ENCODE peak calls at places on chromosome 15, in seven cellular contexts. W is endothelial cell; D is brain microvascular endothelial cell; S is ACHN; J is upper lobe of right lung; O is GM03348; M is stimulated activated CD8-positive, alpha-beta memory T cell treated with anti-CD3 and anti-CD28 coated beads, Interleukin-7, amount 100 ng/mL, for 24 hours. E is an unnamed sample.

GRCh38 chr15:66565731-66566130 is at the start of gene LCTL:
- DNase-seq in W (no peak), D (peak; percentile 69), S (peak; percentile 14), J (peak; percentile 37), O (peak; percentile 54), M (no peak), E (peak; percentile 20)

GRCh38 chr15:65044724-65045481 is at the start of gene SLC51B:
- DNase-seq in W (no peak), D (no peak), S (no peak), J (peak; percentile 78), O (no peak), M (no peak), E (peak; percentile 58)

GRCh38 chr15:40460404-40460803 is 10.4 kb upstream of the CHST14 start:
- DNase-seq in W (no peak), D (no peak), S (no peak), J (peak; percentile 30), O (no peak), M (no peak), E (no peak)

GRCh38 chr15:59689626-59690236 is 611 bp upstream of the BNIP2 start:
- DNase-seq in W (peak; percentile 60), D (peak; percentile 77), S (peak; percentile 78), J (peak; percentile 95), O (no peak), M (peak; percentile 27), E (peak; percentile 74)

GRCh38 chr15:58576657-58577056 is 144.9 kb downstream of the LIPC start:
- DNase-seq in W (no peak), D (no peak), S (no peak), J (no peak), O (no peak), M (no peak), E (no peak)

GRCh38 chr15:47196057-47196456 is 521.2 kb upstream of the SEMA6D start:
- DNase-seq in W (peak; percentile 82), D (peak; percentile 82), S (peak; percentile 71), J (peak; percentile 85), O (peak; percentile 82), M (peak; percentile 3), E (peak; percentile 72)

GRCh38 chr15:55694652-55695150 is 48.3 kb downstream of the PRTG start:
- DNase-seq in W (no peak), D (no peak), S (no peak), J (no peak), O (no peak), M (no peak), E (no peak)

GRCh38 chr15:66862111-66862815 is 160.2 kb downstream of the SMAD6 start:
- DNase-seq in W (no peak), D (no peak), S (peak; percentile 17), J (no peak), O (peak; percentile 33), M (no peak), E (no peak)

GRCh38 chr15:85354432-85354831 is 26.0 kb upstream of the AKAP13 start:
- DNase-seq in W (no peak), D (peak; percentile 31), S (peak; percentile 61), J (no peak), O (peak; percentile 53), M (no peak), E (no peak)

GRCh38 chr15:69074011-69074842 is 59.7 kb downstream of the NOX5 start:
- DNase-seq in W (peak; percentile 55), D (peak; percentile 39), S (peak; percentile 62), J (peak; percentile 80), O (peak; percentile 75), M (no peak), E (peak; percentile 91)

GRCh38 chr15:68589783-68590710 is 11.3 kb downstream of the CORO2B start:
- DNase-seq in W (no peak), D (no peak), S (no peak), J (no peak), O (no peak), M (no peak), E (peak; percentile 66)

GRCh38 chr15:66931768-66932633 is 133.4 kb upstream of the SMAD3 start:
- DNase-seq in W (no peak), D (peak; percentile 69), S (peak; percentile 42), J (peak; percentile 69), O (peak; percentile 68), M (no peak), E (peak; percentile 36)

GRCh38 chr15:99057697-99058420 is 47.0 kb upstream of the SYNM start:
- DNase-seq in W (no peak), D (no peak), S (no peak), J (no peak), O (no peak), M (no peak), E (peak; percentile 31)

GRCh38 chr15:94542391-94542790 is 311.0 kb downstream of the MCTP2 start:
- DNase-seq in W (no peak), D (no peak), S (no peak), J (no peak), O (no peak), M (no peak), E (no peak)

GRCh38 chr15:80450811-80451321 is 46.7 kb downstream of the ARNT2 start:
- DNase-seq in W (no peak), D (no peak), S (no peak), J (peak; percentile 71), O (no peak), M (no peak), E (no peak)

GRCh38 chr15:84781505-84781904 is 33.1 kb downstream of the ZNF592 start:
- DNase-seq in W (no peak), D (no peak), S (no peak), J (no peak), O (no peak), M (no peak), E (no peak)